ENCODE peak calls at places on chromosomes 4 and X, in six cellular contexts. Y is WERI-Rb-1; H is activated T-helper 1 cell treated with anti-CD3 and anti-CD28 coated beads, Interleukin-12 subunit alpha, Interleukin-12 subunit beta, Interleukin-2, Interleukin-4 antibody, amounts not matched to agents 30 ng/mL and 10 ng/mL and 1 ng/mL, durations not matched to agents 14 hours and 24 hours and 36 hours; Z is nucleus accumbens; B is lower lobe of right lung; O is HT1080. E is an unnamed sample.

GRCh38 chr4:158811704-158812103 is 42.9 kb downstream of the FNIP2 start:
- DNase-seq in Y (no peak), H (no peak), Z (no peak), B (no peak), O (no peak), E (no peak)

GRCh38 chrX:154593201-154593600 is 8.3 kb downstream of the CTAG1A start:
- DNase-seq in Y (peak; percentile 1), H (no peak), Z (no peak), B (no peak), O (no peak), E (no peak)

GRCh38 chrX:129842510-129843208 is 1.0 kb downstream of the ZDHHC9 start:
- DNase-seq in Y (no peak), H (no peak), Z (no peak), B (peak; percentile 49), O (peak; percentile 5), E (no peak)

GRCh38 chr4:184317234-184317918 is 99.7 kb upstream of the ENPP6 start:
- DNase-seq in Y (no peak), H (no peak), Z (no peak), B (no peak), O (no peak), E (no peak)

GRCh38 chr4:85953651-85954018 is 406.2 kb downstream of the MAPK10 start:
- DNase-seq in Y (no peak), H (no peak), Z (no peak), B (no peak), O (peak; percentile 87), E (no peak)

GRCh38 chrX:111009256-111009655 is 86.7 kb upstream of the PAK3 start:
- DNase-seq in Y (no peak), H (no peak), Z (no peak), B (no peak), O (no peak), E (no peak)

GRCh38 chrX:48558270-48558669 is 16.0 kb upstream of the RBM3 start:
- DNase-seq in Y (no peak), H (no peak), Z (no peak), B (no peak), O (peak; percentile 76), E (no peak)

GRCh38 chr4:77801260-77801608 is 17.9 kb downstream of the CNOT6L start:
- DNase-seq in Y (no peak), H (no peak), Z (no peak), B (no peak), O (no peak), E (no peak)

GRCh38 chr4:40197879-40198689 is 1.3 kb downstream of the RHOH start:
- DNase-seq in Y (no peak), H (no peak), Z (no peak), B (no peak), O (no peak), E (no peak)

GRCh38 chr4:154516320-154516719 is 24.7 kb upstream of the DCHS2 start:
- DNase-seq in Y (no peak), H (no peak), Z (no peak), B (no peak), O (no peak), E (no peak)

GRCh38 chrX:103066606-103067005 is 2.6 kb upstream of the BEX1 start:
- DNase-seq in Y (no peak), H (no peak), Z (no peak), B (no peak), O (peak; percentile 4), E (no peak)

GRCh38 chr4:183599690-183600089 is 59.3 kb downstream of the RWDD4 start:
- DNase-seq in Y (peak; percentile 49), H (no peak), Z (no peak), B (no peak), O (no peak), E (no peak)

GRCh38 chrX:87621697-87622096 is 104.1 kb downstream of the KLHL4 start:
- DNase-seq in Y (no peak), H (no peak), Z (no peak), B (no peak), O (no peak), E (no peak)

E was measured in amygdala.